ENCODE peak calls at places on chromosomes 6 and 20, in eight cellular contexts. S, V, G, Z, P, X, R and O are unnamed samples.

GRCh38 chr6:140427842-140428241 is 1053.4 kb upstream of the CITED2 start:
- DNase-seq in X (no peak), Z (no peak), R (no peak), P (no peak), G (no peak), S (no peak), V (no peak), O (no peak)

GRCh38 chr6:5151955-5152401 is 66.8 kb downstream of the PPP1R3G start:
- DNase-seq in P (no peak), X (no peak), R (peak), V (no peak), S (peak), Z (no peak), G (no peak), O (no peak)

GRCh38 chr6:57021086-57021720 is 25.3 kb upstream of the KIAA1586 start:
- DNase-seq in V (no peak), G (no peak), Z (no peak), X (no peak), P (no peak), S (peak), R (peak), O (no peak)

GRCh38 chr20:7195704-7196103 is 428.2 kb downstream of the BMP2 start:
- DNase-seq in R (peak), V (no peak), S (peak), Z (no peak), P (no peak), G (no peak), X (no peak), O (no peak)

GRCh38 chr6:30782425-30783014 is 38.2 kb upstream of the IER3 start:
- DNase-seq in R (peak), P (no peak), Z (no peak), V (no peak), S (no peak), G (no peak), X (no peak), O (no peak)

GRCh38 chr6:138546733-138547185 is 47.5 kb upstream of the NHSL1 start:
- DNase-seq in X (no peak), G (no peak), R (peak), S (no peak), V (no peak), P (no peak), Z (no peak), O (no peak)

GRCh38 chr6:11771473-11772048 is 7.0 kb downstream of the ADTRP start:
- DNase-seq in X (no peak), R (peak), Z (no peak), G (no peak), S (peak), V (no peak), P (no peak), O (no peak)

GRCh38 chr20:41424546-41424945 is 57.9 kb upstream of the EMILIN3 start:
- DNase-seq in R (no peak), G (no peak), P (no peak), V (no peak), S (peak), Z (no peak), X (no peak), O (no peak)

GRCh38 chr6:378958-379366 is 12.6 kb upstream of the IRF4 start:
- DNase-seq in R (no peak), V (no peak), P (no peak), X (no peak), Z (no peak), G (no peak), S (no peak), O (no peak)

GRCh38 chr20:38228436-38228835 is 32.1 kb downstream of the KIAA1755 start:
- DNase-seq in P (no peak), G (no peak), Z (no peak), X (no peak), V (no peak), R (peak), S (no peak), O (no peak)

GRCh38 chr6:130896249-130896648 is 69.0 kb downstream of the SMLR1 start:
- DNase-seq in Z (no peak), G (no peak), R (peak), V (no peak), P (no peak), S (no peak), X (no peak), O (no peak)

GRCh38 chr20:34163316-34163715 is 51.3 kb upstream of the EIF2S2 start:
- DNase-seq in Z (no peak), R (no peak), P (no peak), G (no peak), X (no peak), V (no peak), S (no peak), O (no peak)

GRCh38 chr6:36616888-36617521 is 22.8 kb downstream of the SRSF3 start:
- DNase-seq in P (no peak), R (no peak), G (peak), S (no peak), V (peak), Z (peak), X (peak), O (peak)

GRCh38 chr20:55561259-55561658 is 444.1 kb downstream of the CBLN4 start:
- DNase-seq in V (no peak), S (no peak), G (no peak), Z (no peak), X (no peak), R (no peak), P (no peak), O (no peak)

GRCh38 chr20:63234693-63235398 is 859 bp upstream of the BIRC7 start:
- DNase-seq in V (no peak), G (no peak), S (no peak), X (peak), Z (peak), R (no peak), P (no peak), O (no peak)

GRCh38 chr6:150720774-150721233 is 121.1 kb downstream of the PLEKHG1 start:
- DNase-seq in V (no peak), P (no peak), Z (no peak), R (peak), X (no peak), G (no peak), S (peak), O (no peak)

GRCh38 chr6:121847806-121848522 is 412.5 kb downstream of the GJA1 start:
- DNase-seq in Z (no peak), S (no peak), G (no peak), R (no peak), V (no peak), P (no peak), X (no peak), O (no peak)

GRCh38 chr6:36985384-36985962 is 523 bp downstream of the MTCH1 start:
- DNase-seq in X (no peak), V (no peak), G (no peak), R (no peak), P (no peak), S (no peak), Z (no peak), O (no peak)

GRCh38 chr6:110672122-110672521 is 143.1 kb downstream of the CDK19 start:
- DNase-seq in X (no peak), S (no peak), Z (no peak), R (no peak), G (no peak), P (no peak), V (no peak), O (peak)

GRCh38 chr6:143806282-143807102 is 36.6 kb upstream of the LTV1 start:
- DNase-seq in X (no peak), G (no peak), S (peak), Z (no peak), P (no peak), R (peak), V (no peak), O (no peak)

GRCh38 chr6:112833546-112834215 is 486.6 kb downstream of the RFPL4B start:
- DNase-seq in X (no peak), P (no peak), Z (no peak), V (no peak), R (peak), G (peak), S (peak), O (no peak)

GRCh38 chr6:136920858-136921520 is 1.1 kb upstream of the SLC35D3 start:
- DNase-seq in S (peak), P (no peak), X (peak), G (no peak), R (peak), Z (no peak), V (peak), O (no peak)

GRCh38 chr6:33638581-33638980 is 17.5 kb downstream of the ITPR3 start:
- DNase-seq in S (no peak), P (no peak), Z (peak), R (no peak), X (no peak), G (no peak), V (peak), O (no peak)

GRCh38 chr6:162710936-162711335 is 16.6 kb downstream of the PRKN start:
- DNase-seq in V (no peak), X (no peak), P (no peak), G (no peak), Z (no peak), R (no peak), S (no peak), O (no peak)

GRCh38 chr20:50027611-50028105 is 44.9 kb downstream of the SNAI1 start:
- DNase-seq in R (peak), S (peak), G (peak), X (no peak), P (no peak), Z (no peak), V (peak), O (no peak)

GRCh38 chr6:31620586-31621319 is at the start of gene PRRC2A:
- DNase-seq in R (no peak), X (peak), Z (peak), S (peak), G (peak), P (peak), V (peak), O (no peak)

GRCh38 chr6:110595112-110595511 is 118.7 kb upstream of the SLC22A16 start:
- DNase-seq in P (no peak), Z (no peak), R (peak), V (no peak), S (no peak), G (no peak), X (no peak), O (no peak)

GRCh38 chr20:10508468-10509251 is 73.6 kb downstream of the SLX4IP start:
- DNase-seq in V (no peak), P (no peak), S (peak), G (no peak), X (no peak), R (peak), Z (no peak), O (no peak)

GRCh38 chr20:57048027-57048869 is 218.2 kb downstream of the BMP7 start:
- DNase-seq in Z (no peak), P (no peak), R (no peak), V (peak), X (no peak), G (no peak), S (peak), O (no peak)

GRCh38 chr20:33415948-33416347 is 14.6 kb upstream of the CDK5RAP1 start:
- DNase-seq in S (peak), R (peak), P (no peak), Z (peak), G (no peak), V (no peak), X (no peak), O (peak)

GRCh38 chr20:34475979-34476736 is 40.1 kb upstream of the DYNLRB1 start:
- DNase-seq in P (peak), R (peak), X (peak), G (no peak), Z (peak), V (peak), S (peak), O (no peak)

GRCh38 chr6:125533710-125534397 is 215.6 kb upstream of the HEY2 start:
- DNase-seq in X (no peak), V (no peak), G (no peak), P (no peak), R (peak), S (no peak), Z (no peak), O (no peak)

GRCh38 chr20:41639630-41640029 is 21.5 kb upstream of the CHD6 start:
- DNase-seq in X (no peak), Z (no peak), G (no peak), P (no peak), R (no peak), V (no peak), S (no peak), O (no peak)

GRCh38 chr6:164185342-164185920 is 770.9 kb downstream of the QKI start:
- DNase-seq in Z (no peak), S (no peak), P (no peak), V (no peak), G (no peak), R (no peak), X (no peak), O (no peak)

GRCh38 chr20:37727247-37727956 is 33.6 kb downstream of the CTNNBL1 start:
- DNase-seq in R (peak), G (no peak), S (no peak), V (no peak), Z (no peak), P (no peak), X (no peak), O (no peak)

GRCh38 chr6:90458353-90459224 is 128.3 kb downstream of the MAP3K7 start:
- DNase-seq in V (no peak), P (no peak), X (no peak), Z (no peak), G (no peak), R (peak), S (no peak), O (no peak)

GRCh38 chr20:63534427-63534830 is 2.7 kb downstream of the PTK6 start:
- DNase-seq in G (no peak), S (no peak), R (no peak), P (no peak), X (no peak), Z (no peak), V (no peak), O (no peak)

DNA sequence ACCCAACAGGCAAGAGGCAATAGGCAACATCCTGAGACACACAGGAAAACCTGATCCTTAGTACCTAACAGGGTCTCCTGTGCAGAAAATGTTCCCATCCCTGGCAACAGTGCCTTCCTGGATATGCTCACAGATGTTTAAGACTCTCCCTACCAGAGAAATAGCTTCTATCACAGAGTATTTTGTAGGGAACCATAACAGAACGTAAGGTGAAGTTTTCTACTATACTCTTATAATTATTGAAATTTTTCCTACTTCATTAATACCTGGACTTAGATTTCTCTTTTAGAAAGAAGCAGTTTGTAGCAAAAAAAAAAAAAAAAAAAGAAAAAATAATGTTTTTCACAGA is 33.5 kb upstream of the LGSN start:
- DNase-seq in Z (no peak), R (no peak), S (no peak), G (no peak), P (no peak), V (no peak), X (no peak), O (no peak)
- TF ChIP-seq CTCF in Z (no peak), R (no peak), S (no peak), G (no peak), P (no peak), V (no peak), X (peak), O (no peak)

GRCh38 chr6:16723833-16724232 is 37.4 kb downstream of the ATXN1 start:
- DNase-seq in P (no peak), R (peak), Z (no peak), X (no peak), V (no peak), S (peak), G (no peak), O (no peak)
- H3K4me3 ChIP-seq in P (no peak), R (no peak), Z (no peak), X (no peak), V (no peak), S (no peak), G (no peak), O (no peak)

DNA sequence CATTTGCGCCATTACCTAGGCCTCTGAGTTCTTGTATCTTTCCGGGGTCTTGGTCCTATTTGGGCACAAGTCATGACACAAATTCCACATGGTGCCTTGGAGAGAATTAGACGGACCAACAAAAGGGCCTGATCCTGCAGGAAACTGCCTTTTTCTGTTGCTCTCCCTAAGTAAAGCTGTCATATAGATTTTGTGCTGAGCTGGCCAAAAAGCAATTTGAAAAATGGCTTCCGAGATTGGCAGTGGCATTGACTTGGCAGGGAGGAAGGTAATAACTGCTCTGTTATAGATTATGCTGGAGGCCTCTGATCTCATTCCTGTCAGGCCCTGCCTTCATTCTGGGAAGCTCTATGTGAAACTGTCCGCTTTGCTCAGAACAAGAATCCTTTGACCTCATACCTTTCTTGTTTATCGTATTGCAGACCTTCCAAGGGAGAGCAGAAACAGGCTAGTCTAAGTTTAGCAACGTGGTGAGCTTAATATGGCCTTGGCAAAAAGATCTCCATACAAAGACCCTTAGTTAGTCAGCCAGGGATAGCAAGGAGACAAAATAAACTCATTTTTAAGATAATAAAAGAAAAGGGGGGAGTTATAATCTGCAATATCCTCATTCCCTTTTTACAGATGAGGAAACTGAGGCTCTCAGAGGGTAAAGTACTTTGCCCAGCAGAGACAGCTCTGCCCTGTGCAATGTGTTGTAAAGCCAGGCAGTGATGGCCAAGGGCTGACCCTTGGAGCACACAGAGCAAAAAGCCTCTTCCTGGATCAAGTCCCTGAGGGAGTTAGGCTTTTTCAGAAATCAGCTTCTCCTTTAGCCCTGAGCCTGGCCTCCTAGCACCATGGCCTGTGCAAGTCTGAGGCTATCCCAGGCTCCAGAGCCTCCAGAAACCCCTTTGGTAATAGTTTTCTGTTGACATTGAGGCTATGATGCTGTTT is 234.6 kb downstream of the PHACTR1 start:
- DNase-seq in P (no peak), R (no peak), X (no peak), G (no peak), Z (no peak), S (no peak), V (no peak), O (no peak)
- TF ChIP-seq CTCF in P (no peak), R (no peak), X (no peak), G (no peak), Z (no peak), S (no peak), V (no peak), O (no peak)

GRCh38 chr6:27288136-27289044 is 23.7 kb downstream of the POM121L2 start:
- DNase-seq in Z (no peak), V (no peak), S (no peak), P (no peak), G (no peak), X (no peak), R (no peak), O (no peak)

GRCh38 chr6:27286141-27286540 is 25.9 kb downstream of the POM121L2 start:
- DNase-seq in Z (no peak), P (no peak), X (no peak), S (no peak), R (no peak), G (no peak), V (no peak), O (no peak)

GRCh38 chr6:27290065-27290849 is 21.8 kb downstream of the POM121L2 start:
- DNase-seq in V (no peak), X (no peak), S (no peak), R (peak), Z (no peak), G (no peak), P (no peak), O (peak)

GRCh38 chr6:27290850-27291208 is 21.2 kb downstream of the POM121L2 start:
- DNase-seq in X (no peak), V (no peak), P (no peak), R (no peak), S (no peak), Z (no peak), G (no peak), O (no peak)

DNA sequence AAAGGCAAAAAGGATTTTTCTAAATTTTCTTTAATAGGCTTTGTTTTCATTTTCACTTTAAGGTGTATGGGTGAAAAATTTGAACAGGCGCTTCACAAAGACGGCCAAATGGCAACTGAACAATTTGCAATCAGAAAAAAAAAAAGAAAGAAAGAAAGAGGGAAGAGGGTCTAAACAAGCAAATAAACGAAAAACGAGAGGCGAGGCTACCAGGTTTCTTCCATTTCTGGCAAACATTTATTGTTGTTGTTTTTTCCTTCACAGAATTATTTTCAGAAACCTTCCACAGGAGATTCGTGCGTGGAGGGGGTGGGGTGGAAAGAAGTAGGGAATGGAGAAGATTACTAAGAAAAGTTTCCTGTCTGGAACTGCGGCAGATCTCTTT is 24.3 kb downstream of the POM121L2 start:
- DNase-seq in P (no peak), G (no peak), R (no peak), Z (no peak), S (no peak), X (no peak), V (no peak), O (no peak)
- H3K4me3 ChIP-seq in P (no peak), G (no peak), R (no peak), Z (no peak), S (no peak), X (no peak), V (no peak), O (peak)

DNA sequence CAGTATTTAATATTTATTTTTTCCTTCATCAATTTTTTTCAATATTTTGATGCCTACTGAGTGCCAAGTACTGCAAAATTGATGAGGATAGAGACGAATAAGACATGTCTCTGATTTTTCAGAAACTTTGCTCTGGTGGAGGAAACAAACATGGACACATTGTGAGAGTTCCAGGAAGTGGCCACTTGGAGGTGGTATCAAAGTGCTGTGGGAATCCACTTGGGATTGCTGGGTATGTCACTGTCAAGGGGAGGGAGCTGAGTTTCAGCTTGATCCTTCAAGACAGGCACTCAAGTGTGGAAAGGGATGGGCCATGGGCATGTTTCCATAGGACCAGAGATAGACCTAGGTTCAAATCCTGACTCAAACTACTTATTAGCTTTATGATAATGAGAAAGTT is 24.5 kb upstream of the ABCC10 start:
- DNase-seq in R (no peak), G (no peak), X (no peak), S (no peak), V (no peak), P (no peak), Z (no peak), O (no peak)
- TF ChIP-seq CTCF in R (no peak), G (no peak), X (no peak), S (peak), V (no peak), P (no peak), Z (no peak), O (no peak)